ENCODE peak calls at places on chromosomes 3 and 15, in seven cellular contexts. One of them, this sample, is unnamed.

GRCh38 chr3:161221881-161222600 is 930 bp downstream of the NMD3 start:
- DNase-seq in fibroblast of lung: peak; percentile 27
- DNase-seq in brain microvascular endothelial cell: no peak
- DNase-seq in cardiac fibroblast: peak; percentile 46
- DNase-seq in SK-N-SH: peak; percentile 37
- DNase-seq in B cell: peak; percentile 24
- DNase-seq in neural progenitor cell: no peak
- DNase-seq in this sample: no peak

GRCh38 chr15:88221836-88222235 is 34.7 kb downstream of the NTRK3 start:
- DNase-seq in brain microvascular endothelial cell: no peak
- DNase-seq in fibroblast of lung: no peak
- DNase-seq in cardiac fibroblast: no peak
- DNase-seq in B cell: no peak
- DNase-seq in SK-N-SH: no peak
- DNase-seq in neural progenitor cell: no peak
- DNase-seq in this sample: no peak

GRCh38 chr15:66617137-66618090 is 51.6 kb upstream of the LCTL start:
- DNase-seq in cardiac fibroblast: peak; percentile 94
- DNase-seq in neural progenitor cell: no peak
- DNase-seq in SK-N-SH: no peak
- DNase-seq in B cell: no peak
- DNase-seq in fibroblast of lung: peak; percentile 88
- DNase-seq in brain microvascular endothelial cell: peak; percentile 65
- DNase-seq in this sample: no peak

GRCh38 chr3:69051796-69052566 is at the start of gene TMF1:
- DNase-seq in SK-N-SH: peak; percentile 90
- DNase-seq in fibroblast of lung: peak; percentile 98
- DNase-seq in neural progenitor cell: peak; percentile 99
- DNase-seq in B cell: peak; percentile 98
- DNase-seq in brain microvascular endothelial cell: peak; percentile 99
- DNase-seq in cardiac fibroblast: peak; percentile 99
- DNase-seq in this sample: peak; percentile 98

GRCh38 chr15:79475312-79475711 is 43.2 kb downstream of the MINAR1 start:
- DNase-seq in fibroblast of lung: peak; percentile 85
- DNase-seq in neural progenitor cell: no peak
- DNase-seq in B cell: no peak
- DNase-seq in cardiac fibroblast: no peak
- DNase-seq in SK-N-SH: no peak
- DNase-seq in brain microvascular endothelial cell: no peak
- DNase-seq in this sample: no peak

GRCh38 chr3:52723935-52724334 is 18.0 kb downstream of the SPCS1 start:
- DNase-seq in B cell: no peak
- DNase-seq in SK-N-SH: no peak
- DNase-seq in neural progenitor cell: no peak
- DNase-seq in cardiac fibroblast: no peak
- DNase-seq in fibroblast of lung: no peak
- DNase-seq in brain microvascular endothelial cell: no peak
- DNase-seq in this sample: peak; percentile 64

GRCh38 chr15:51879555-51879954 is 50.1 kb downstream of the TMOD3 start:
- DNase-seq in SK-N-SH: no peak
- DNase-seq in B cell: no peak
- DNase-seq in brain microvascular endothelial cell: peak; percentile 11
- DNase-seq in fibroblast of lung: peak; percentile 81
- DNase-seq in neural progenitor cell: no peak
- DNase-seq in cardiac fibroblast: peak; percentile 70
- DNase-seq in this sample: no peak

GRCh38 chr3:128076465-128076782 is 24.2 kb downstream of the SEC61A1 start:
- DNase-seq in brain microvascular endothelial cell: no peak
- DNase-seq in neural progenitor cell: no peak
- DNase-seq in SK-N-SH: no peak
- DNase-seq in B cell: no peak
- DNase-seq in fibroblast of lung: no peak
- DNase-seq in cardiac fibroblast: no peak
- DNase-seq in this sample: no peak

GRCh38 chr3:14235896-14236295 is 57.3 kb downstream of the LSM3 start:
- DNase-seq in SK-N-SH: no peak
- DNase-seq in B cell: no peak
- DNase-seq in neural progenitor cell: no peak
- DNase-seq in brain microvascular endothelial cell: no peak
- DNase-seq in cardiac fibroblast: peak; percentile 65
- DNase-seq in fibroblast of lung: no peak
- DNase-seq in this sample: peak; percentile 68

GRCh38 chr3:15108082-15108545 is 9.2 kb upstream of the RBSN start:
- DNase-seq in SK-N-SH: peak; percentile 86
- DNase-seq in cardiac fibroblast: peak; percentile 84
- DNase-seq in brain microvascular endothelial cell: peak; percentile 43
- DNase-seq in neural progenitor cell: peak; percentile 87
- DNase-seq in B cell: peak; percentile 86
- DNase-seq in fibroblast of lung: peak; percentile 59
- DNase-seq in this sample: peak; percentile 90

GRCh38 chr15:90531147-90531546 is 1.4 kb downstream of the CRTC3 start:
- DNase-seq in brain microvascular endothelial cell: no peak
- DNase-seq in cardiac fibroblast: peak; percentile 14
- DNase-seq in fibroblast of lung: no peak
- DNase-seq in neural progenitor cell: peak; percentile 21
- DNase-seq in B cell: no peak
- DNase-seq in SK-N-SH: peak; percentile 56
- DNase-seq in this sample: no peak

GRCh38 chr3:138469869-138470268 is 35.5 kb downstream of the ESYT3 start:
- DNase-seq in B cell: no peak
- DNase-seq in fibroblast of lung: no peak
- DNase-seq in neural progenitor cell: no peak
- DNase-seq in cardiac fibroblast: no peak
- DNase-seq in brain microvascular endothelial cell: no peak
- DNase-seq in SK-N-SH: no peak
- DNase-seq in this sample: no peak

GRCh38 chr3:13011369-13012227 is 61.6 kb downstream of the IQSEC1 start:
- DNase-seq in cardiac fibroblast: no peak
- DNase-seq in SK-N-SH: no peak
- DNase-seq in brain microvascular endothelial cell: no peak
- DNase-seq in B cell: peak; percentile 90
- DNase-seq in fibroblast of lung: no peak
- DNase-seq in neural progenitor cell: peak; percentile 49
- DNase-seq in this sample: no peak

GRCh38 chr15:48962662-48963523 is 826 bp downstream of the SHC4 start:
- DNase-seq in brain microvascular endothelial cell: peak; percentile 28
- DNase-seq in neural progenitor cell: peak; percentile 61
- DNase-seq in SK-N-SH: peak; percentile 71
- DNase-seq in cardiac fibroblast: peak; percentile 56
- DNase-seq in B cell: peak; percentile 9
- DNase-seq in fibroblast of lung: peak; percentile 54
- DNase-seq in this sample: peak; percentile 85

GRCh38 chr3:11600501-11601282 is 43.0 kb downstream of the VGLL4 start:
- DNase-seq in B cell: no peak
- DNase-seq in brain microvascular endothelial cell: peak; percentile 98
- DNase-seq in SK-N-SH: no peak
- DNase-seq in neural progenitor cell: peak; percentile 86
- DNase-seq in fibroblast of lung: peak; percentile 100
- DNase-seq in cardiac fibroblast: peak; percentile 98
- DNase-seq in this sample: peak; percentile 93

GRCh38 chr3:42734263-42734860 is 31.8 kb upstream of the HHATL start:
- DNase-seq in fibroblast of lung: no peak
- DNase-seq in brain microvascular endothelial cell: no peak
- DNase-seq in neural progenitor cell: no peak
- DNase-seq in SK-N-SH: no peak
- DNase-seq in B cell: no peak
- DNase-seq in cardiac fibroblast: no peak
- DNase-seq in this sample: no peak

GRCh38 chr3:11542551-11542950 is 101.2 kb downstream of the VGLL4 start:
- DNase-seq in SK-N-SH: no peak
- DNase-seq in neural progenitor cell: no peak
- DNase-seq in cardiac fibroblast: no peak
- DNase-seq in brain microvascular endothelial cell: no peak
- DNase-seq in fibroblast of lung: no peak
- DNase-seq in B cell: no peak
- DNase-seq in this sample: no peak

GRCh38 chr3:45693941-45694521 is 4.8 kb downstream of the SACM1L start:
- DNase-seq in fibroblast of lung: peak; percentile 47
- DNase-seq in brain microvascular endothelial cell: no peak
- DNase-seq in SK-N-SH: peak; percentile 34
- DNase-seq in B cell: peak; percentile 32
- DNase-seq in cardiac fibroblast: no peak
- DNase-seq in neural progenitor cell: no peak
- DNase-seq in this sample: no peak

GRCh38 chr15:69037977-69038376 is 23.5 kb downstream of the NOX5 start:
- DNase-seq in B cell: no peak
- DNase-seq in cardiac fibroblast: no peak
- DNase-seq in fibroblast of lung: no peak
- DNase-seq in neural progenitor cell: no peak
- DNase-seq in brain microvascular endothelial cell: no peak
- DNase-seq in SK-N-SH: no peak
- DNase-seq in this sample: peak; percentile 59

GRCh38 chr3:170180107-170180951 is 1.2 kb downstream of the PHC3 start:
- DNase-seq in brain microvascular endothelial cell: peak; percentile 26
- DNase-seq in SK-N-SH: no peak
- DNase-seq in cardiac fibroblast: peak; percentile 31
- DNase-seq in neural progenitor cell: no peak
- DNase-seq in fibroblast of lung: peak; percentile 18
- DNase-seq in B cell: no peak
- DNase-seq in this sample: no peak

GRCh38 chr15:91422704-91423254 is 322.7 kb downstream of the SV2B start:
- DNase-seq in B cell: no peak
- DNase-seq in brain microvascular endothelial cell: no peak
- DNase-seq in fibroblast of lung: no peak
- DNase-seq in neural progenitor cell: no peak
- DNase-seq in SK-N-SH: no peak
- DNase-seq in cardiac fibroblast: no peak
- DNase-seq in this sample: no peak

GRCh38 chr3:52524752-52525661 is 8.7 kb downstream of the NT5DC2 start:
- DNase-seq in neural progenitor cell: no peak
- DNase-seq in cardiac fibroblast: no peak
- DNase-seq in fibroblast of lung: no peak
- DNase-seq in brain microvascular endothelial cell: peak; percentile 40
- DNase-seq in B cell: no peak
- DNase-seq in SK-N-SH: peak; percentile 77
- DNase-seq in this sample: no peak

GRCh38 chr3:141646760-141647561 is 91.1 kb upstream of the RNF7 start:
- DNase-seq in brain microvascular endothelial cell: peak; percentile 56
- DNase-seq in SK-N-SH: peak; percentile 70
- DNase-seq in fibroblast of lung: peak; percentile 54
- DNase-seq in cardiac fibroblast: peak; percentile 84
- DNase-seq in neural progenitor cell: peak; percentile 59
- DNase-seq in B cell: no peak
- DNase-seq in this sample: no peak

GRCh38 chr3:126279853-126280252 is 77.4 kb downstream of the KLF15 start:
- DNase-seq in SK-N-SH: no peak
- DNase-seq in cardiac fibroblast: no peak
- DNase-seq in fibroblast of lung: no peak
- DNase-seq in neural progenitor cell: no peak
- DNase-seq in B cell: no peak
- DNase-seq in brain microvascular endothelial cell: no peak
- DNase-seq in this sample: no peak

GRCh38 chr3:171132873-171133272 is 106.4 kb upstream of the SLC2A2 start:
- DNase-seq in SK-N-SH: no peak
- DNase-seq in fibroblast of lung: peak; percentile 84
- DNase-seq in neural progenitor cell: no peak
- DNase-seq in B cell: no peak
- DNase-seq in cardiac fibroblast: peak; percentile 41
- DNase-seq in brain microvascular endothelial cell: peak; percentile 60
- DNase-seq in this sample: no peak

GRCh38 chr15:58770857-58771620 is at the start of gene MINDY2:
- DNase-seq in neural progenitor cell: peak; percentile 100
- DNase-seq in brain microvascular endothelial cell: peak; percentile 98
- DNase-seq in cardiac fibroblast: peak; percentile 99
- DNase-seq in B cell: peak; percentile 98
- DNase-seq in SK-N-SH: peak; percentile 95
- DNase-seq in fibroblast of lung: peak; percentile 99
- DNase-seq in this sample: peak; percentile 99
- TF ChIP-seq CTCF in neural progenitor cell: peak; percentile 45
- TF ChIP-seq CTCF in brain microvascular endothelial cell: peak; percentile 50
- TF ChIP-seq CTCF in cardiac fibroblast: peak; percentile 5
- TF ChIP-seq CTCF in B cell: peak; percentile 46
- TF ChIP-seq CTCF in SK-N-SH: peak; percentile 44
- TF ChIP-seq CTCF in fibroblast of lung: peak; percentile 4
- TF ChIP-seq CTCF in this sample: peak; percentile 51

DNA sequence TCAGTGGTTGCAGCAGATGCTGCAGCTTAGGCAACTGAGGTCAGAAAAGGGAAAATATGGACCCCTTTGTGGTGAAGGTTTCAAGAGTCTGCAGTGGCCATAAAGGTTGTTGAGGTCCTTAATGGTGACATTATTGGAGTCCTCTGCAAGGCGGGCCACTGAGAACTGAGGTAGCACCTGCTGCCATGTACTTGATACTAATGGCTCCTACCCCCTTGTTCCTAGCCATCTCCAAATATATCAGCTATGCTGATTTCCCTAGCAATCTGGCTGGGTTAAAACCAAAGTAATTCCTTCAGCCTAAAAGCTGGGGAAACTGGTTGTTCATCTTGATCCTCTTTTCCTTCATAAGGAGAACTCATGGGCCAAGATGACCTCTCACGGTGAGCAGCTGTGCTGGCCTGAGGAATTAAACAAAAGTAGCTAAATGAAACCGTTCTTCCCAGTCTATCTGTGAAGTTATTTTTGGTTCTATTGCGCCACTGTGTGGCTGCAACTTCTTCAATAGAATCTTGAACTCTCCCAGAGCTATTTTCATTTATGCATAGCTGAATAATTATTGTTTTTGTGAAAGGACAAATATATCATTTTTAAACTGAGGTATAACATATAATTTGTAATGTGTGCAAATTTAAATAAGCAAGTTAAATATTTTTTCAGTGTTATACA is 76.1 kb upstream of the PLSCR4 start:
- DNase-seq in cardiac fibroblast: peak; percentile 91
- DNase-seq in SK-N-SH: peak; percentile 1
- DNase-seq in neural progenitor cell: peak; percentile 34
- DNase-seq in brain microvascular endothelial cell: peak; percentile 60
- DNase-seq in fibroblast of lung: peak; percentile 61
- DNase-seq in B cell: no peak
- DNase-seq in this sample: no peak
- TF ChIP-seq CTCF in cardiac fibroblast: peak; percentile 36
- TF ChIP-seq CTCF in SK-N-SH: peak; percentile 76
- TF ChIP-seq CTCF in neural progenitor cell: peak; percentile 57
- TF ChIP-seq CTCF in brain microvascular endothelial cell: peak; percentile 64
- TF ChIP-seq CTCF in fibroblast of lung: peak; percentile 57
- TF ChIP-seq CTCF in B cell: no peak
- TF ChIP-seq CTCF in this sample: peak; percentile 79

DNA sequence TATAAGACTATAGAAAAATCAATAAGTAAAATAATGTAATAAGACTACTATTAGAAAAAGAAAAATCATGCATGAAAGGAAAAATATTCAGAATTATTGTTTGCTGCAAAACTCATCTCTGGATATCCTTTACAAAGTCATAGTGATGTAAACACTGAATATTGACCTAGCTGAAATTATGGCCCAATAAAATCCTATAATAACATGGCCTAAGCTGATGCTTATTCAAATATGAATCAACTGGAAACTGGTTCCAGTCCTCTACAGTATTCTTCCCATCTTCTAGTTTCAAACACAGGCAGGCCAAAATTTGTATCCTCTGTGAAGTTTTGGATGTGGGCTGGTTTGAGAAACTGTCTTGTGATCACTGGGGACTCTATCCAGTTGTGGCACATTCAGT is 134.5 kb downstream of the CNTN3 start:
- DNase-seq in brain microvascular endothelial cell: no peak
- DNase-seq in fibroblast of lung: no peak
- DNase-seq in SK-N-SH: no peak
- DNase-seq in neural progenitor cell: no peak
- DNase-seq in B cell: no peak
- DNase-seq in cardiac fibroblast: no peak
- DNase-seq in this sample: no peak
- TF ChIP-seq CTCF in brain microvascular endothelial cell: no peak
- TF ChIP-seq CTCF in fibroblast of lung: no peak
- TF ChIP-seq CTCF in SK-N-SH: no peak
- TF ChIP-seq CTCF in neural progenitor cell: no peak
- TF ChIP-seq CTCF in B cell: no peak
- TF ChIP-seq CTCF in cardiac fibroblast: no peak
- TF ChIP-seq CTCF in this sample: no peak

GRCh38 chr15:85763157-85763556 is 31.6 kb downstream of the KLHL25 start:
- DNase-seq in brain microvascular endothelial cell: no peak
- DNase-seq in cardiac fibroblast: no peak
- DNase-seq in B cell: no peak
- DNase-seq in fibroblast of lung: no peak
- DNase-seq in SK-N-SH: no peak
- DNase-seq in neural progenitor cell: no peak
- DNase-seq in this sample: no peak
- TF ChIP-seq CTCF in brain microvascular endothelial cell: no peak
- TF ChIP-seq CTCF in cardiac fibroblast: no peak
- TF ChIP-seq CTCF in B cell: no peak
- TF ChIP-seq CTCF in fibroblast of lung: no peak
- TF ChIP-seq CTCF in SK-N-SH: no peak
- TF ChIP-seq CTCF in neural progenitor cell: no peak
- TF ChIP-seq CTCF in this sample: no peak